ENCODE peak calls at places on chromosomes 7 and 10, in nine cellular contexts. K is endothelial cell, Q is BJ, L is type B pancreatic cell, D is endothelial cell of umbilical vein, B is HFF-Myc, P is gastrocnemius medialis, V is IMR-90, I is brain microvascular endothelial cell. Y is an unnamed sample.
A peak's percentile ranks its signal among the peaks of the same experiment; 100 is the strongest.

GRCh38 chr7:114988755-114989154 is 66.9 kb downstream of the MDFIC start:
- DNase-seq in B (peak; percentile 48), I (peak; percentile 82), D (peak; percentile 54), V (peak; percentile 83), K (no peak), P (no peak), L (no peak), Q (peak; percentile 26), Y (no peak)

GRCh38 chr10:61754553-61755540 is 92.1 kb downstream of the CABCOCO1 start:
- DNase-seq in P (no peak), B (no peak), I (no peak), D (no peak), K (no peak), L (no peak), Q (no peak), V (peak; percentile 35), Y (no peak)

GRCh38 chr10:114623661-114624294 is 34.3 kb downstream of the ABLIM1 start:
- DNase-seq in I (peak; percentile 77), L (no peak), K (no peak), P (no peak), V (peak; percentile 88), D (peak; percentile 90), Q (peak; percentile 69), B (peak; percentile 78), Y (no peak)

GRCh38 chr10:72953687-72954086 is 919 bp downstream of the PLA2G12B start:
- DNase-seq in V (no peak), L (no peak), K (peak; percentile 8), B (no peak), Q (no peak), P (no peak), I (no peak), D (no peak), Y (no peak)

GRCh38 chr7:95800787-95801186 is 28.4 kb downstream of the DYNC1I1 start:
- DNase-seq in B (no peak), Q (no peak), L (no peak), V (no peak), D (no peak), I (no peak), K (no peak), P (no peak), Y (no peak)

GRCh38 chr10:31025142-31025541 is 6.5 kb downstream of the ZNF438 start:
- DNase-seq in L (no peak), K (no peak), D (no peak), P (no peak), I (no peak), B (no peak), Q (no peak), V (no peak), Y (no peak)

GRCh38 chr10:80168111-80168511 is 35.6 kb downstream of the PLAC9 start:
- DNase-seq in Q (no peak), B (no peak), V (no peak), D (no peak), I (no peak), L (no peak), P (peak; percentile 78), K (no peak), Y (no peak)

GRCh38 chr10:49484501-49485230 is 54.3 kb downstream of the ERCC6 start:
- DNase-seq in L (no peak), I (peak; percentile 72), Q (no peak), D (no peak), K (no peak), P (no peak), V (peak; percentile 68), B (no peak), Y (no peak)

GRCh38 chr10:77817541-77817940 is 109.0 kb downstream of the DLG5 start:
- DNase-seq in L (no peak), B (no peak), D (no peak), V (no peak), Q (no peak), I (no peak), P (no peak), K (no peak), Y (no peak)

GRCh38 chr10:116728526-116729096 is 13.8 kb downstream of the HSPA12A start:
- DNase-seq in K (no peak), B (no peak), L (no peak), V (peak; percentile 71), P (no peak), I (peak; percentile 7), Q (no peak), D (no peak), Y (no peak)

GRCh38 chr7:145009866-145010265 is 174.0 kb upstream of the TPK1 start:
- DNase-seq in Q (no peak), L (no peak), K (no peak), B (no peak), I (no peak), P (no peak), D (no peak), V (no peak), Y (no peak)

GRCh38 chr7:25564980-25565379 is 336.7 kb upstream of the NPVF start:
- DNase-seq in B (no peak), P (peak; percentile 28), I (no peak), Q (no peak), L (no peak), V (no peak), K (no peak), D (no peak), Y (no peak)

GRCh38 chr7:155531686-155532085 is 14.7 kb downstream of the CNPY1 start:
- DNase-seq in V (no peak), B (no peak), L (no peak), K (no peak), D (no peak), Q (no peak), I (no peak), P (no peak), Y (no peak)

GRCh38 chr10:119516381-119517234 is 25.9 kb downstream of the RGS10 start:
- DNase-seq in K (no peak), L (no peak), V (no peak), P (no peak), B (no peak), Q (no peak), I (no peak), D (no peak), Y (no peak)

DNA sequence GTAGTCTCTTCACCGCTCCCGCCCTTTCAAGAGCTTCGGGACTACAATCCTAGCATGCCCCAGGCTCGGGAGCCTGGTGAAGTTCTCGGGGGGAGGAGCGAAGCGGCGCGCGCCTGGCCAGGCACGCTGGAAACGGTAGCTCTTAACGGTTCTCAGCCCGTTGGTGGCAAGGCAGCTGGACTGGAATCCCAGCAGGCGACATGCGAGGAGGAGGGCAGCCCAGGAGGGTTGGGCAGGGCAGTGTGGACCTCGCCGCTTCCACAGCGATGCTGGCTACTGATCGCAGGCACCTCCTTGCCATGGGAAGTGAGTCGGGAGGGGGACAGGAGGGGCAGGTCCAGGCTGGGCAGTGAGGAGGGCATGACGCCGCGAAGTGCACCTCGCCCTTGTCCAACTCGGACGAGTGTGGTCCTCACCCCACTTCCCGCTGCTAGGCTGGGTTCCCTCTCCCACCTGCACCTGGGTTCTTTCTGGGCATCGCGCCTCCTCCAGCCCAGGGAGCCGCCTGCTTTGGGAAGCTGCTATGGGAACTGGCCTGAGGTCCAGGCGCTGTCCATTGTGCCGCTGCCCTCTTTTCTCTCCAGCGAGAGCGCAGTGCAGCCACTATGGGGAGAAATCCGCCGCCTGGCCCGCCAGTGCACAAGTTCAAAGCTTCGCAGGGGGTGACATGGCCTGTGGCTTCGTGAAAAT is 367.8 kb upstream of the NUPR2 start:
- DNase-seq in P (no peak), V (no peak), D (no peak), Q (no peak), I (no peak), L (no peak), K (no peak), B (no peak), Y (peak; percentile 77)
- TF ChIP-seq CTCF in P (no peak), V (no peak), D (no peak), Q (no peak), I (no peak), L (no peak), K (no peak), B (no peak), Y (no peak)

GRCh38 chr7:46696741-46697140 is 775.7 kb upstream of the IGFBP3 start:
- DNase-seq in V (no peak), B (no peak), I (no peak), L (no peak), P (no peak), K (no peak), D (no peak), Q (no peak), Y (no peak)

GRCh38 chr7:46694058-46694457 is 773.0 kb upstream of the IGFBP3 start:
- DNase-seq in L (no peak), V (no peak), P (no peak), D (no peak), I (no peak), Q (no peak), B (no peak), K (no peak), Y (no peak)

DNA sequence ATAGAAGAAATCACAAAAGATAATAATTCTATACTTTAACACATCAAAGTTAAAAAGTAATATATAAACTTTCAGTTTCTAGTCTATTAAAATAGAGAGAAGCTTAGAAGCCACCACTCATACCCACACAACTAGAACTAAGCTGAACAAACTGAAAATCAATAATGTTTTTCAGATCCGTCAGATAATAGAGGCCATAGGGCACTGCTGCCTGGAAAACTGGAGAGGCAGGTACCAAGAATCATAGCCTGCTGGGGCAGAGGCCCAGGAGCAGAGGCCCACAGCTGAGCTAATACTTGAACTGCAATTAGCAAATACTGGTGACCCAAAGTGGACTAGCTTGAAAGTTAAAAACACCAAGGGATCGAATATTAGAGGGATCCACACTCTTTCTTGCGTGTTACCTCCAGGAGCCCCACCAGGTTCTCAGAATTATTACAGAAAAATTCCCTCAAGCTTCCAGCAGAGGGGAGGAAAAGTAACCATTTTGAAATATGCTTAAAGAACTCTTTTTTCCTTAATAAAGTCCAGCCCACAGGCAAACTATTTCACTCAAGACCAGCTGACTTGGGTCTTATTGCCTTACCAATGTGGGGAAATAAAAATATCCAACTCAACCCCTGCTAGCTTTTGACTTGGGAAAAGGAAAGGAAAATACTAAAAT is 774.1 kb upstream of the IGFBP3 start:
- DNase-seq in I (no peak), K (no peak), D (no peak), Q (no peak), B (no peak), L (no peak), V (no peak), P (no peak), Y (no peak)
- TF ChIP-seq CTCF in I (peak; percentile 28), K (no peak), D (no peak), Q (peak; percentile 13), B (peak; percentile 6), L (peak; percentile 54), V (peak; percentile 34), P (no peak), Y (no peak)

GRCh38 chr10:3312403-3312802 is 139.8 kb upstream of the PITRM1 start:
- DNase-seq in V (no peak), K (no peak), P (peak; percentile 17), I (no peak), D (no peak), L (no peak), B (no peak), Q (no peak), Y (no peak)
- TF ChIP-seq CTCF in V (no peak), K (no peak), P (no peak), I (no peak), D (no peak), L (no peak), B (no peak), Q (no peak), Y (no peak)

DNA sequence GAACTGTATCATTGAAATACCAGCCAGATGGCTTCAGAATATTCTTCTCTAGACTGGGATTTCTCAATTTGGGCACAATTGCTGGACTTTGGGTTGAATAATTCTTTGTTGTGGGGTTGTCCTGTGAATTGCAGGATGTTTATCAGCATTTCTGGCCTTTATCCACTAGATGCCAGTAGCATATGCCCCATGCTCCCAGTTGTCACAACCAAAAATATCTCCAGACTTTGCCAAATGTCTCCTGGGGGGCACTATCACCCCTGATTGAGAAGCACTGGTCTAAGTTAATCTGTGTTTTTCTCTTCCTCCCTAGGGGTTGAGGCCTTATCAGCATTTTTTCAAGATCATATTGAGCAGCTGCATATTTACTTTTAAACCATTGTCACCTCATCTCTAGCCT is 204.9 kb upstream of the SP8 start:
- DNase-seq in I (no peak), K (no peak), P (no peak), B (no peak), Q (no peak), D (no peak), V (no peak), L (no peak), Y (no peak)
- TF ChIP-seq CTCF in I (no peak), K (no peak), P (no peak), B (no peak), Q (no peak), D (no peak), V (no peak), L (no peak), Y (no peak)

Y was measured in osteocyte.